ENCODE peak calls at places on chromosome 12, in ten cellular contexts. Z is sigmoid colon; P is tibial nerve; E is WERI-Rb-1; D is uterus; N is tibial artery; A is stomach; G is CD4-positive, CD25-positive, alpha-beta regulatory T cell; L is effector memory CD4-positive, alpha-beta T cell; X is upper lobe of right lung. K is an unnamed sample.

GRCh38 chr12:131108171-131108955 is 154.7 kb downstream of the ADGRD1 start:
- DNase-seq in Z (peak), P (no peak), E (no peak), D (no peak), N (no peak), A (no peak), G (no peak), L (no peak), X (peak), K (no peak)

GRCh38 chr12:49505672-49506071 is 33.2 kb upstream of the KCNH3 start:
- DNase-seq in Z (no peak), P (no peak), E (no peak), D (no peak), N (no peak), A (no peak), G (no peak), L (no peak), X (no peak), K (no peak)

GRCh38 chr12:57759360-57759980 is 4.6 kb downstream of the MARCHF9 start:
- DNase-seq in Z (no peak), P (no peak), E (peak), D (no peak), N (no peak), A (no peak), G (no peak), L (no peak), X (no peak), K (no peak)

GRCh38 chr12:85280984-85281946 is 1.2 kb downstream of the ALX1 start:
- DNase-seq in Z (no peak), P (no peak), E (no peak), D (no peak), N (no peak), A (no peak), G (no peak), L (no peak), X (no peak), K (no peak)

GRCh38 chr12:23751641-23752040 is 197.8 kb downstream of the SOX5 start:
- DNase-seq in Z (no peak), P (no peak), E (no peak), D (no peak), N (no peak), A (no peak), G (no peak), L (no peak), X (no peak), K (no peak)

GRCh38 chr12:45583011-45583657 is 146.4 kb upstream of the ARID2 start:
- DNase-seq in Z (no peak), P (no peak), E (no peak), D (no peak), N (no peak), A (no peak), G (no peak), L (no peak), X (no peak), K (no peak)

GRCh38 chr12:131896080-131896810 is 1.8 kb downstream of the ULK1 start:
- DNase-seq in Z (peak), P (peak), E (peak), D (peak), N (peak), A (peak), G (peak), L (peak), X (peak), K (peak)

GRCh38 chr12:112716099-112717093 is 75.2 kb upstream of the RPH3A start:
- DNase-seq in Z (no peak), P (no peak), E (no peak), D (no peak), N (no peak), A (no peak), G (no peak), L (no peak), X (no peak), K (no peak)

GRCh38 chr12:39127401-39127800 is 222.0 kb upstream of the CPNE8 start:
- DNase-seq in Z (no peak), P (no peak), E (no peak), D (no peak), N (no peak), A (no peak), G (no peak), L (no peak), X (no peak), K (no peak)

GRCh38 chr12:104304261-104305004 is 894 bp downstream of the EID3 start:
- DNase-seq in Z (no peak), P (no peak), E (no peak), D (no peak), N (no peak), A (no peak), G (no peak), L (no peak), X (no peak), K (no peak)
- H3K27ac ChIP-seq in Z (peak), P (no peak), E (no peak), D (peak), N (peak), A (peak), G (peak), L (peak), X (peak), K (peak)

GRCh38 chr12:56202366-56202765 is 13.1 kb upstream of the SMARCC2 start:
- DNase-seq in Z (no peak), P (no peak), E (no peak), D (no peak), N (no peak), A (no peak), G (no peak), L (no peak), X (no peak), K (no peak)
- H3K27ac ChIP-seq in Z (no peak), P (no peak), E (no peak), D (no peak), N (no peak), A (no peak), G (no peak), L (no peak), X (peak), K (peak)

GRCh38 chr12:46676797-46677520 is 148.8 kb downstream of the SLC38A4 start:
- DNase-seq in Z (no peak), P (no peak), E (no peak), D (no peak), N (no peak), A (no peak), G (no peak), L (no peak), X (no peak), K (no peak)

GRCh38 chr12:46675736-46676135 is 150.1 kb downstream of the SLC38A4 start:
- DNase-seq in Z (no peak), P (no peak), E (peak), D (no peak), N (no peak), A (no peak), G (no peak), L (no peak), X (peak), K (no peak)

GRCh38 chr12:46676396-46676795 is 149.4 kb downstream of the SLC38A4 start:
- DNase-seq in Z (no peak), P (no peak), E (no peak), D (no peak), N (no peak), A (no peak), G (no peak), L (no peak), X (no peak), K (no peak)

GRCh38 chr12:46674126-46674525 is 151.7 kb downstream of the SLC38A4 start:
- DNase-seq in Z (no peak), P (no peak), E (no peak), D (no peak), N (no peak), A (no peak), G (no peak), L (no peak), X (no peak), K (no peak)

GRCh38 chr12:46674818-46675217 is 151.0 kb downstream of the SLC38A4 start:
- DNase-seq in Z (no peak), P (no peak), E (no peak), D (no peak), N (no peak), A (no peak), G (no peak), L (no peak), X (no peak), K (no peak)
- H3K27ac ChIP-seq in Z (no peak), P (no peak), E (no peak), D (no peak), N (no peak), A (no peak), G (no peak), L (no peak), X (no peak), K (no peak)

DNA sequence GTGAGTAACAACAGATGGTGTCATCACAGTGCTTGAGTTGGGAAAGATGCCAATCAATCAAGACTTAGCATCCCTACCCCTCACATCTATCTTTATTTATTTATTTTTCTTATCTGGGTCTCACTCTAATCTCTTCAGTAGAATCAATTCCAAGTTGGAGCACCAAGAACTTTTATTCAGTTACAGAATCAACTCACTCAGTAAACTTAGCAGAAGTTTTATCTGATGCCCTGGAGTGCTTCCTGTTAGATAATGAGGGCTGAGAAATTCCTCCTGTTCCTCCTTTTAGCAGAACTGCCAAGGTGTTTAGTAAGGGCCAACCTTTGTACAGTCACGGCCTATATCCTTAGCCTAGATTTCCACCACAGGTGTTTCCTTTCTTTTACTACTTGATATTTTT is 11.3 kb upstream of the SLC5A8 start:
- DNase-seq in Z (no peak), P (no peak), E (no peak), D (no peak), N (no peak), A (no peak), G (no peak), L (no peak), X (no peak), K (no peak)
- H3K27ac ChIP-seq in Z (no peak), P (no peak), E (no peak), D (no peak), N (no peak), A (no peak), G (no peak), L (no peak), X (no peak), K (no peak)

GRCh38 chr12:101856030-101856429 is 21.4 kb upstream of the DRAM1 start:
- DNase-seq in Z (no peak), P (no peak), E (no peak), D (no peak), N (no peak), A (no peak), G (no peak), L (no peak), X (no peak), K (no peak)
- H3K27ac ChIP-seq in Z (no peak), P (no peak), E (no peak), D (peak), N (no peak), A (no peak), G (no peak), L (no peak), X (no peak), K (peak)

GRCh38 chr12:5186715-5187114 is 143.0 kb downstream of the KCNA5 start:
- DNase-seq in Z (no peak), P (no peak), E (no peak), D (no peak), N (no peak), A (no peak), G (no peak), L (no peak), X (no peak), K (no peak)
- H3K27ac ChIP-seq in Z (no peak), P (no peak), E (no peak), D (no peak), N (no peak), A (no peak), G (no peak), L (no peak), X (no peak), K (no peak)

DNA sequence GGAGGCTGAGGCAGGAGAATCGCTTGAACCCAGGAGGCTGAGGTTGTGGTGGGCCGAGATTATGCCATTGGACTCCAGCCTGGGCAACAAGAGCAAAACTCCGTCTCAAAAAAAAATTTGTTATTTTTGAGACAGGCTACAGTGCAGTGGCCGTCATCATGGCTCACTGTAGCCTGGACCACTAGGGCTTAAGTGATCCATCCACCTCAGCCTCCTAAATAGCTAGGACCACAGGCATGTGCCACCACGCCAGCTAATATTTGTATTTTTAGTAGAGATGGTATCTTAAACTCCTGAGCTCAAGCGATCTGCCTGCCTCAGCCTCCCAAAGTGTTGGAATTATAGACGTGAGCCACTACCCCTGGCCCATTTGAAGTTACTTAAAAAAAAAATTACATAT is 966 bp upstream of the PCBP2 start:
- DNase-seq in Z (no peak), P (no peak), E (no peak), D (no peak), N (no peak), A (no peak), G (no peak), L (no peak), X (no peak), K (no peak)
- H3K27ac ChIP-seq in Z (peak), P (no peak), E (no peak), D (no peak), N (no peak), A (no peak), G (peak), L (no peak), X (no peak), K (peak)